ENCODE peak calls at places on chromosomes 12 and 14, in five cellular contexts. F is NCI-H460; G is activated naive CD4-positive, alpha-beta T cell treated with Interleukin-2 at 50 U/mL for 16 hours; T is neural crest cell; R is Calu3. Y is an unnamed sample.

GRCh38 chr14:36996133-36996856 is 176.1 kb downstream of the SLC25A21 start:
- DNase-seq in G (no peak), F (peak; percentile 14), R (peak; percentile 19), T (no peak), Y (no peak)

GRCh38 chr12:76450690-76451089 is 102.5 kb upstream of the BBS10 start:
- DNase-seq in R (no peak), T (no peak), G (no peak), F (peak; percentile 77), Y (no peak)

GRCh38 chr12:1630827-1631591 is 2.0 kb downstream of the WNT5B start:
- DNase-seq in G (no peak), F (no peak), T (peak; percentile 11), R (no peak), Y (no peak)

GRCh38 chr14:90587918-90588317 is 191.1 kb downstream of the CALM1 start:
- DNase-seq in F (no peak), T (no peak), R (no peak), G (no peak), Y (no peak)

GRCh38 chr12:42135264-42135814 is 9.3 kb downstream of the GXYLT1 start:
- DNase-seq in R (no peak), T (no peak), F (no peak), G (no peak), Y (no peak)

GRCh38 chr12:124088232-124088907 is 115.4 kb downstream of the ZNF664 start:
- DNase-seq in F (no peak), R (no peak), T (no peak), G (no peak), Y (no peak)

GRCh38 chr14:100114109-100114765 is 45.2 kb downstream of the DEGS2 start:
- DNase-seq in R (no peak), T (no peak), G (no peak), F (no peak), Y (no peak)

GRCh38 chr14:85248881-85249635 is 280.9 kb upstream of the FLRT2 start:
- DNase-seq in R (no peak), G (no peak), F (no peak), T (no peak), Y (no peak)

GRCh38 chr14:23300687-23301223 is 1.9 kb downstream of the PPP1R3E start:
- DNase-seq in G (peak; percentile 19), F (no peak), T (no peak), R (peak; percentile 13), Y (no peak)

GRCh38 chr14:28676481-28676880 is 90.1 kb upstream of the FOXG1 start:
- DNase-seq in G (no peak), F (peak; percentile 18), T (no peak), R (peak; percentile 50), Y (no peak)

GRCh38 chr14:69094481-69094880 is 58.4 kb downstream of the DCAF5 start:
- DNase-seq in F (no peak), T (no peak), G (no peak), R (no peak), Y (no peak)

GRCh38 chr12:121296618-121297476 is at the start of gene CAMKK2:
- DNase-seq in F (peak; percentile 80), T (peak; percentile 76), R (peak; percentile 94), G (peak; percentile 89), Y (peak; percentile 70)

GRCh38 chr12:123829561-123829960 is 67.5 kb downstream of the DNAH10 start:
- DNase-seq in G (no peak), T (no peak), F (no peak), R (no peak), Y (no peak)